ENCODE peak calls at places on chromosome 1, in eight cellular contexts. O is thoracic aorta, M is gastrocnemius medialis, X is fibroblast of villous mesenchyme, K is mucosa of descending colon, Z is MCF 10A, D is kidney epithelial cell, N is bronchial epithelial cell. B is an unnamed sample.

GRCh38 chr1:63813829-63814277 is 40.0 kb downstream of the ROR1 start:
- DNase-seq in O (no peak), M (no peak), X (peak; percentile 77), K (no peak), Z (no peak), D (peak; percentile 61), N (no peak), B (peak; percentile 90)

GRCh38 chr1:204830671-204831585 is 39.7 kb upstream of the NFASC start:
- DNase-seq in O (no peak), M (no peak), X (no peak), K (no peak), Z (no peak), D (no peak), N (no peak), B (no peak)

GRCh38 chr1:83067954-83068353 is 931.0 kb downstream of the TTLL7 start:
- DNase-seq in O (no peak), M (no peak), X (no peak), K (no peak), Z (no peak), D (no peak), N (no peak), B (no peak)

GRCh38 chr1:15249032-15249601 is 2.1 kb downstream of the FHAD1 start:
- DNase-seq in O (no peak), M (no peak), X (no peak), K (no peak), Z (no peak), D (no peak), N (no peak), B (no peak)

GRCh38 chr1:16967095-16967567 is 13.3 kb downstream of the MFAP2 start:
- DNase-seq in O (no peak), M (no peak), X (peak; percentile 85), K (no peak), Z (peak; percentile 57), D (no peak), N (peak; percentile 13), B (peak; percentile 73)

GRCh38 chr1:93463960-93464359 is 16.0 kb downstream of the FNBP1L start:
- DNase-seq in O (no peak), M (no peak), X (no peak), K (no peak), Z (no peak), D (no peak), N (no peak), B (no peak)

GRCh38 chr1:224534731-224535130 is 81.4 kb upstream of the CNIH3 start:
- DNase-seq in O (no peak), M (no peak), X (no peak), K (no peak), Z (no peak), D (no peak), N (no peak), B (no peak)

GRCh38 chr1:201348211-201348566 is 29.3 kb downstream of the TNNT2 start:
- DNase-seq in O (no peak), M (no peak), X (peak; percentile 39), K (no peak), Z (peak; percentile 92), D (no peak), N (peak; percentile 64), B (no peak)

GRCh38 chr1:246012271-246012854 is 494.7 kb downstream of the SMYD3 start:
- DNase-seq in O (no peak), M (no peak), X (peak; percentile 66), K (no peak), Z (peak; percentile 71), D (peak; percentile 16), N (peak; percentile 47), B (no peak)

GRCh38 chr1:154176341-154176740 is 15.6 kb downstream of the TPM3 start:
- DNase-seq in O (no peak), M (no peak), X (peak; percentile 83), K (no peak), Z (peak; percentile 69), D (peak; percentile 41), N (peak; percentile 54), B (no peak)

DNA sequence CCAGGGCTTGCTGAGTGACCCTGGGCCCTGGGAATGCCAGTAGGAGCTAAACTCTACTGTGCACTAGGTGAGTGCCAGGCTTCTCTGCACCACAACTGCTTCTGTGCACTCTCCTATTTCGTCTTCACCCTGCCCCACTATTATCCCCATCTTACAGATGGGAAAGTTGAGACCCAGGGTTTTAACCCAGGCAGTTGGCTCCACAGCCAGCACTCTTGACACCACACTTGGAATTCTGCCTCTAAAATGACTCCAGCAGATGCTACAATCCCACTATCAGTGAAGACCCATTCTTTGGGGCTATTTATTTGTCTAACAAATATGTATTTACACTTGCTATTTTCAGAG is 56.1 kb downstream of the FOXO6 start:
- DNase-seq in O (no peak), M (no peak), X (no peak), K (no peak), Z (no peak), D (no peak), N (no peak), B (no peak)
- TF ChIP-seq CTCF in O (no peak), M (no peak), X (no peak), K (no peak), Z (no peak), D (no peak), N (no peak), B (no peak)

GRCh38 chr1:37171651-37172050 is 137.3 kb upstream of the GRIK3 start:
- DNase-seq in O (no peak), M (no peak), X (no peak), K (no peak), Z (no peak), D (no peak), N (no peak), B (no peak)

GRCh38 chr1:37174876-37175275 is 140.6 kb upstream of the GRIK3 start:
- DNase-seq in O (no peak), M (no peak), X (no peak), K (no peak), Z (no peak), D (no peak), N (no peak), B (no peak)

GRCh38 chr1:37175666-37176215 is 141.4 kb upstream of the GRIK3 start:
- DNase-seq in O (no peak), M (no peak), X (no peak), K (no peak), Z (no peak), D (no peak), N (no peak), B (no peak)

GRCh38 chr1:37176269-37176668 is 142.0 kb upstream of the GRIK3 start:
- DNase-seq in O (no peak), M (no peak), X (no peak), K (no peak), Z (no peak), D (no peak), N (no peak), B (no peak)

GRCh38 chr1:37177230-37177864 is 143.0 kb upstream of the GRIK3 start:
- DNase-seq in O (no peak), M (peak; percentile 43), X (peak; percentile 5), K (no peak), Z (peak; percentile 53), D (no peak), N (peak; percentile 34), B (no peak)
- TF ChIP-seq CTCF in O (no peak), M (peak; percentile 27), X (peak; percentile 10), K (no peak), Z (peak; percentile 16), D (peak; percentile 36), N (peak; percentile 63), B (peak; percentile 35)

GRCh38 chr1:6251233-6251632 is 7.3 kb downstream of the HES3 start:
- DNase-seq in O (no peak), M (no peak), X (no peak), K (no peak), Z (no peak), D (no peak), N (no peak), B (no peak)

GRCh38 chr1:6249732-6250689 is 6.0 kb downstream of the HES3 start:
- DNase-seq in O (no peak), M (no peak), X (no peak), K (peak; percentile 45), Z (no peak), D (no peak), N (no peak), B (no peak)

GRCh38 chr1:6248161-6248776 is 4.3 kb downstream of the HES3 start:
- DNase-seq in O (no peak), M (no peak), X (no peak), K (no peak), Z (no peak), D (no peak), N (no peak), B (no peak)

GRCh38 chr1:6247651-6248050 is 3.7 kb downstream of the HES3 start:
- DNase-seq in O (no peak), M (no peak), X (no peak), K (no peak), Z (no peak), D (no peak), N (no peak), B (no peak)

DNA sequence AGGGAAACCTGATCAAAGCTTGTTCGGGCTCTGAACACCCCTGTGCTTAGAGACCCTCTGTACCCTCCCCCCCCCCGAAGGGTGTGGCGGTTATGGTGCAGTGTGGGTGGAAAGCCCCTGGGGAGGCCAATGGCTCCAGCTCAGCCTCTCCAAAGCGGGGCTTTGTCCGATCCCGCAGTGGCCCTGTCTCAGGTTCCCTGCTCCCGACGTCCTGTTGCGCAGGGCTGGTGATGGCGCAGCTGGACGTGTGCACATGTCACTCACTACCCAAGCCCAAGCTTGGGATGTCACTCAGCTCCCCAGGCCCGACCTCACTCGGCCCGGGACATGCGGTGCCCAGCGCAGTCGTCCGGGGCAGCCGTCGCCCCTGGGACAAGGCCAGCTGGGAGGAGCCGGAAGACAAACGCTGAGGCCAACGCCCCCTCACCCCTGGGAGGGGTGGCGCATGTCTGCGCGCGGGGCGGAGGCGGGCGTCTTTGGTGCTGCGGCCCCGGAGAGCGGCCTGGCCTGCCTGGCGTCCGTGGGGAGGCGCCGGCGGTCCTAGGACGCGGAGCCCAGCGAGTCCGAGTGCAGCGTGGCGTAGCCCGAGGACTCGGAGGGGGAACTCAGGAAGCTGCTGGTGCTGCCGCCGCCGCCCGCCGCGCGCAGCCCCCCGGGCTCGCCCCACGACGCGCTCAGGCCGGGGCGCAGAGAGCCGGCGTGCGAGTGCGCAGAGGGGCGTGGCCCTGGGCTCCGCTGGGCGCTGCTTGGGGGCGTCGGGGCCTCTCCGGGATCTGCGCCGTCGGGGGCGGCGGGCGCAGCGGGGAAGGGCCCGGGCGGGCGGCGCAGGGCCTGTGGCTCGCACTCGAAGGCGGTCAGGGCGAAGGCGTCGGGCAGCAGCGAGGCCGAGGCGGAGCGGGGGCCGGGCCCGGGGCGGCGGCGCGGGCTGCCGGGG is 5.1 kb downstream of the HES3 start:
- DNase-seq in O (no peak), M (no peak), X (no peak), K (no peak), Z (no peak), D (no peak), N (no peak), B (no peak)
- TF ChIP-seq CTCF in O (no peak), M (no peak), X (no peak), K (no peak), Z (no peak), D (no peak), N (no peak), B (no peak)

DNA sequence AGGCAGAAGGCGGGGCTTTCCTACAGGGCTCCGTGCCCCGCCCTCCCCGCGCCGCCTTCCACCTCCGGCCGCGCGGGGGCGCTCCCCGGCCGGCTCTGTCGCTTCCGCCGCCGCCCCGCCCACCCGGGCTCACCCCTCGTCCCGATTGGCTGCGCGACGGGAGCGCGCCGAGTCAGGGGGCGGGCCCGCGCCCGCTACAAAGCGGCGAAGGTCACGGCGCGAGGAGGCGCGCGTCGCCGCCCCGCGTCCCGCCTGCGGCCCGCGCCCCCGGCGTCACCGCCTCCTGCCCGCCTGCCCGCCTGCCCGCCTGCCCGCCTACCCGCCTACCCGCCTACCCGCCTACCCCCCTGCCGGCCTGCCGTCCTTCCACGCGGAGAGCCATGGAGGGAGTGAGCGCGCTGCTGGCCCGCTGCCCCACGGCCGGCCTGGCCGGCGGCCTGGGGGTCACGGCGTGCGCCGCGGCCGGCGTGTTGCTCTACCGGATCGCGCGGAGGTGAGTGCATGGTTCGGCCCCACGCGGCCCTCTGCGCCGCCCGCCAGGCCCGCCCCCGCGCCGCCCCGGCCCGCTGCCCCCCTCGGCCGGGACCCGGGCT is at the start of gene TMEM201:
- DNase-seq in O (peak; percentile 76), M (peak; percentile 93), X (peak; percentile 91), K (peak; percentile 95), Z (peak; percentile 91), D (peak; percentile 49), N (peak; percentile 71), B (peak; percentile 48)
- TF ChIP-seq CTCF in O (peak; percentile 71), M (peak; percentile 69), X (peak; percentile 51), K (peak; percentile 95), Z (peak; percentile 62), D (peak; percentile 6), N (peak; percentile 73), B (peak; percentile 51)